ENCODE peak calls at places on chromosomes 4 and X, in five cellular contexts. One of them, this sample, is unnamed.

GRCh38 chr4:2361366-2362285 is 56.8 kb downstream of the ZFYVE28 start:
- DNase-seq in right lobe of liver: peak; percentile 28
- DNase-seq in AG09309: no peak
- DNase-seq in adrenal gland: no peak
- DNase-seq in WERI-Rb-1: peak; percentile 81
- DNase-seq in this sample: peak; percentile 71

GRCh38 chr4:15186826-15187225 is 184.5 kb downstream of the CPEB2 start:
- DNase-seq in right lobe of liver: no peak
- DNase-seq in AG09309: no peak
- DNase-seq in adrenal gland: no peak
- DNase-seq in WERI-Rb-1: no peak
- DNase-seq in this sample: no peak

GRCh38 chrX:69083785-69084184 is 81.5 kb downstream of the PJA1 start:
- DNase-seq in right lobe of liver: no peak
- DNase-seq in AG09309: no peak
- DNase-seq in adrenal gland: no peak
- DNase-seq in WERI-Rb-1: no peak
- DNase-seq in this sample: no peak

GRCh38 chr4:99945718-99946345 is 586 bp downstream of the DNAJB14 start:
- DNase-seq in right lobe of liver: no peak
- DNase-seq in AG09309: no peak
- DNase-seq in adrenal gland: no peak
- DNase-seq in WERI-Rb-1: no peak
- DNase-seq in this sample: peak; percentile 79

GRCh38 chrX:109281478-109282275 is 200.2 kb downstream of the GUCY2F start:
- DNase-seq in right lobe of liver: no peak
- DNase-seq in AG09309: no peak
- DNase-seq in adrenal gland: no peak
- DNase-seq in WERI-Rb-1: no peak
- DNase-seq in this sample: peak; percentile 8

GRCh38 chr4:151808120-151808529 is 47.3 kb upstream of the GATB start:
- DNase-seq in right lobe of liver: no peak
- DNase-seq in AG09309: peak; percentile 43
- DNase-seq in adrenal gland: no peak
- DNase-seq in WERI-Rb-1: no peak
- DNase-seq in this sample: no peak

GRCh38 chrX:54248309-54248708 is 65.3 kb upstream of the FAM120C start:
- DNase-seq in right lobe of liver: no peak
- DNase-seq in AG09309: peak; percentile 5
- DNase-seq in adrenal gland: no peak
- DNase-seq in WERI-Rb-1: no peak
- DNase-seq in this sample: no peak

GRCh38 chrX:16148896-16149295 is 18.4 kb upstream of the MAGEB17 start:
- DNase-seq in right lobe of liver: no peak
- DNase-seq in AG09309: no peak
- DNase-seq in adrenal gland: no peak
- DNase-seq in WERI-Rb-1: no peak
- DNase-seq in this sample: no peak

GRCh38 chr4:139247241-139247640 is 32.8 kb downstream of the MGARP start:
- DNase-seq in right lobe of liver: no peak
- DNase-seq in AG09309: no peak
- DNase-seq in adrenal gland: no peak
- DNase-seq in WERI-Rb-1: no peak
- DNase-seq in this sample: no peak

GRCh38 chrX:17192111-17192510 is 182.9 kb upstream of the NHS start:
- DNase-seq in right lobe of liver: no peak
- DNase-seq in AG09309: no peak
- DNase-seq in adrenal gland: no peak
- DNase-seq in WERI-Rb-1: no peak
- DNase-seq in this sample: no peak

GRCh38 chr4:38753021-38753806 is 29.6 kb downstream of the TLR10 start:
- DNase-seq in right lobe of liver: peak; percentile 57
- DNase-seq in AG09309: peak; percentile 96
- DNase-seq in adrenal gland: peak; percentile 27
- DNase-seq in WERI-Rb-1: no peak
- DNase-seq in this sample: peak; percentile 73

GRCh38 chr4:8171941-8172924 is 13.6 kb upstream of the ABLIM2 start:
- DNase-seq in right lobe of liver: no peak
- DNase-seq in AG09309: no peak
- DNase-seq in adrenal gland: no peak
- DNase-seq in WERI-Rb-1: no peak
- DNase-seq in this sample: no peak

GRCh38 chrX:150405006-150405405 is 41.9 kb downstream of the MAMLD1 start:
- DNase-seq in right lobe of liver: no peak
- DNase-seq in AG09309: no peak
- DNase-seq in adrenal gland: no peak
- DNase-seq in WERI-Rb-1: no peak
- DNase-seq in this sample: no peak

GRCh38 chr4:10184051-10184450 is 67.5 kb upstream of the WDR1 start:
- DNase-seq in right lobe of liver: no peak
- DNase-seq in AG09309: no peak
- DNase-seq in adrenal gland: no peak
- DNase-seq in WERI-Rb-1: no peak
- DNase-seq in this sample: no peak

GRCh38 chr4:24793219-24794005 is 2.0 kb upstream of the SOD3 start:
- DNase-seq in right lobe of liver: no peak
- DNase-seq in AG09309: no peak
- DNase-seq in adrenal gland: no peak
- DNase-seq in WERI-Rb-1: no peak
- DNase-seq in this sample: peak; percentile 60

GRCh38 chrX:13051529-13052172 is 7.2 kb upstream of the FAM9C start:
- DNase-seq in right lobe of liver: no peak
- DNase-seq in AG09309: no peak
- DNase-seq in adrenal gland: no peak
- DNase-seq in WERI-Rb-1: no peak
- DNase-seq in this sample: no peak

GRCh38 chrX:132490086-132490419 is 1.2 kb upstream of the MBNL3 start:
- DNase-seq in right lobe of liver: no peak
- DNase-seq in AG09309: no peak
- DNase-seq in adrenal gland: no peak
- DNase-seq in WERI-Rb-1: peak; percentile 9
- DNase-seq in this sample: peak; percentile 35

GRCh38 chr4:108590776-108591175 is 29.6 kb upstream of the RPL34 start:
- DNase-seq in right lobe of liver: no peak
- DNase-seq in AG09309: no peak
- DNase-seq in adrenal gland: no peak
- DNase-seq in WERI-Rb-1: no peak
- DNase-seq in this sample: no peak

GRCh38 chr4:5912614-5913019 is 19.7 kb upstream of the CRMP1 start:
- DNase-seq in right lobe of liver: no peak
- DNase-seq in AG09309: no peak
- DNase-seq in adrenal gland: no peak
- DNase-seq in WERI-Rb-1: no peak
- DNase-seq in this sample: no peak

GRCh38 chr4:7366180-7366957 is 68.4 kb downstream of the PSAPL1 start:
- DNase-seq in right lobe of liver: no peak
- DNase-seq in AG09309: no peak
- DNase-seq in adrenal gland: no peak
- DNase-seq in WERI-Rb-1: no peak
- DNase-seq in this sample: peak; percentile 70

GRCh38 chr4:82710202-82710929 is 88.2 kb downstream of the SCD5 start:
- DNase-seq in right lobe of liver: no peak
- DNase-seq in AG09309: no peak
- DNase-seq in adrenal gland: no peak
- DNase-seq in WERI-Rb-1: no peak
- DNase-seq in this sample: peak; percentile 36

GRCh38 chr4:151029537-151029936 is 14.5 kb upstream of the LRBA start:
- DNase-seq in right lobe of liver: no peak
- DNase-seq in AG09309: no peak
- DNase-seq in adrenal gland: no peak
- DNase-seq in WERI-Rb-1: no peak
- DNase-seq in this sample: no peak

GRCh38 chr4:54942735-54943134 is 182.7 kb downstream of the KDR start:
- DNase-seq in right lobe of liver: no peak
- DNase-seq in AG09309: no peak
- DNase-seq in adrenal gland: no peak
- DNase-seq in WERI-Rb-1: no peak
- DNase-seq in this sample: no peak

GRCh38 chr4:73099143-73099542 is 29.6 kb upstream of the COX18 start:
- DNase-seq in right lobe of liver: no peak
- DNase-seq in AG09309: no peak
- DNase-seq in adrenal gland: no peak
- DNase-seq in WERI-Rb-1: no peak
- DNase-seq in this sample: peak; percentile 7

GRCh38 chrX:42832764-42833549 is 55.0 kb upstream of the PPP1R2C start:
- DNase-seq in right lobe of liver: no peak
- DNase-seq in AG09309: no peak
- DNase-seq in adrenal gland: no peak
- DNase-seq in WERI-Rb-1: no peak
- DNase-seq in this sample: no peak

GRCh38 chr4:133150643-133151300 is 1.7 kb downstream of the PCDH10 start:
- DNase-seq in right lobe of liver: no peak
- DNase-seq in AG09309: no peak
- DNase-seq in adrenal gland: peak; percentile 21
- DNase-seq in WERI-Rb-1: peak; percentile 49
- DNase-seq in this sample: peak; percentile 58

GRCh38 chr4:55251352-55251751 is 94.7 kb upstream of the SRD5A3 start:
- DNase-seq in right lobe of liver: no peak
- DNase-seq in AG09309: no peak
- DNase-seq in adrenal gland: no peak
- DNase-seq in WERI-Rb-1: no peak
- DNase-seq in this sample: no peak

GRCh38 chr4:39732728-39733127 is 34.8 kb downstream of the UBE2K start:
- DNase-seq in right lobe of liver: no peak
- DNase-seq in AG09309: peak; percentile 40
- DNase-seq in adrenal gland: no peak
- DNase-seq in WERI-Rb-1: no peak
- DNase-seq in this sample: no peak

GRCh38 chr4:3285558-3286334 is 7.1 kb upstream of the RGS12 start:
- DNase-seq in right lobe of liver: no peak
- DNase-seq in AG09309: peak; percentile 49
- DNase-seq in adrenal gland: peak; percentile 19
- DNase-seq in WERI-Rb-1: no peak
- DNase-seq in this sample: peak; percentile 41

GRCh38 chr4:186701273-186701672 is 22.4 kb downstream of the FAT1 start:
- DNase-seq in right lobe of liver: no peak
- DNase-seq in AG09309: no peak
- DNase-seq in adrenal gland: no peak
- DNase-seq in WERI-Rb-1: no peak
- DNase-seq in this sample: peak; percentile 89

GRCh38 chr4:73679836-73680235 is 59.6 kb upstream of the RASSF6 start:
- DNase-seq in right lobe of liver: no peak
- DNase-seq in AG09309: peak; percentile 64
- DNase-seq in adrenal gland: no peak
- DNase-seq in WERI-Rb-1: no peak
- DNase-seq in this sample: no peak

GRCh38 chr4:128913228-128913627 is 103.7 kb downstream of the JADE1 start:
- DNase-seq in right lobe of liver: no peak
- DNase-seq in AG09309: no peak
- DNase-seq in adrenal gland: no peak
- DNase-seq in WERI-Rb-1: no peak
- DNase-seq in this sample: no peak

GRCh38 chr4:121192500-121192899 is 28.4 kb upstream of the TNIP3 start:
- DNase-seq in right lobe of liver: no peak
- DNase-seq in AG09309: no peak
- DNase-seq in adrenal gland: no peak
- DNase-seq in WERI-Rb-1: peak; percentile 13
- DNase-seq in this sample: no peak

GRCh38 chr4:68077301-68077700 is 52.4 kb downstream of the TMPRSS11F start:
- DNase-seq in right lobe of liver: no peak
- DNase-seq in AG09309: no peak
- DNase-seq in adrenal gland: no peak
- DNase-seq in WERI-Rb-1: no peak
- DNase-seq in this sample: no peak

GRCh38 chr4:100311181-100311580 is 120.9 kb upstream of the DDIT4L start:
- DNase-seq in right lobe of liver: no peak
- DNase-seq in AG09309: no peak
- DNase-seq in adrenal gland: no peak
- DNase-seq in WERI-Rb-1: peak; percentile 26
- DNase-seq in this sample: no peak

GRCh38 chr4:184822356-184822755 is 3.4 kb downstream of the ACSL1 start:
- DNase-seq in right lobe of liver: no peak
- DNase-seq in AG09309: no peak
- DNase-seq in adrenal gland: no peak
- DNase-seq in WERI-Rb-1: no peak
- DNase-seq in this sample: no peak
- H3K4me3 ChIP-seq in right lobe of liver: peak overlapping the region; percentile 83
- H3K4me3 ChIP-seq in AG09309: no peak overlapping the region
- H3K4me3 ChIP-seq in adrenal gland: no peak overlapping the region
- H3K4me3 ChIP-seq in WERI-Rb-1: no peak overlapping the region
- H3K4me3 ChIP-seq in this sample: no peak overlapping the region

GRCh38 chr4:148052448-148052847 is 320.6 kb downstream of the ARHGAP10 start:
- DNase-seq in right lobe of liver: no peak
- DNase-seq in AG09309: no peak
- DNase-seq in adrenal gland: no peak
- DNase-seq in WERI-Rb-1: no peak
- DNase-seq in this sample: no peak
- H3K4me3 ChIP-seq in right lobe of liver: no peak overlapping the region
- H3K4me3 ChIP-seq in AG09309: no peak overlapping the region
- H3K4me3 ChIP-seq in adrenal gland: no peak overlapping the region
- H3K4me3 ChIP-seq in WERI-Rb-1: no peak overlapping the region
- H3K4me3 ChIP-seq in this sample: no peak overlapping the region

GRCh38 chr4:144338148-144338547 is 197.6 kb upstream of the GYPA start:
- DNase-seq in right lobe of liver: no peak
- DNase-seq in AG09309: no peak
- DNase-seq in adrenal gland: no peak
- DNase-seq in WERI-Rb-1: no peak
- DNase-seq in this sample: no peak
- H3K4me3 ChIP-seq in right lobe of liver: no peak overlapping the region
- H3K4me3 ChIP-seq in AG09309: no peak overlapping the region
- H3K4me3 ChIP-seq in adrenal gland: no peak overlapping the region
- H3K4me3 ChIP-seq in WERI-Rb-1: no peak overlapping the region
- H3K4me3 ChIP-seq in this sample: no peak overlapping the region

DNA sequence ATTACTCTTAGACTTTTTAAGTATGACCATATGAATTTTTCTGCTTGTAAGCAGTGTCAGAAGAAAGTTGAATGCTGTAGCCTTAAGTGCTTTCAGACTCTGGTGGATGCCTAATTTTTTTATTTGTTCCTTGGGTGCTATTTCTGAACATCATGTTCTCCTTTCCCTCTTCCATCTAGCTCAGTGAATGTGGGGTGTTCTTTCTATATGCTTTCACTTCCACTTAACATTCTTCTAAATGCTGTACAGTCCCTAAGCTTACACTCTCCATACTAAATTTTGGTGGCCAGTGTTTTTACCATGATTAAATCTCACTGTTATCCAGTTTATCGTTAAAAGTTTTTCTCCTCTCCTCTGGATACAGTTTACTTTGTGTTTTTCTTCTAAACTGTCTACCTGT is 3.6 kb downstream of the DCK start:
- DNase-seq in right lobe of liver: no peak
- DNase-seq in AG09309: no peak
- DNase-seq in adrenal gland: no peak
- DNase-seq in WERI-Rb-1: no peak
- DNase-seq in this sample: no peak
- H3K4me3 ChIP-seq in right lobe of liver: no peak overlapping the region
- H3K4me3 ChIP-seq in AG09309: no peak overlapping the region
- H3K4me3 ChIP-seq in adrenal gland: no peak overlapping the region
- H3K4me3 ChIP-seq in WERI-Rb-1: no peak overlapping the region
- H3K4me3 ChIP-seq in this sample: no peak overlapping the region

GRCh38 chr4:140721088-140721421 is 35.1 kb downstream of the TBC1D9 start:
- DNase-seq in right lobe of liver: no peak
- DNase-seq in AG09309: no peak
- DNase-seq in adrenal gland: no peak
- DNase-seq in WERI-Rb-1: no peak
- DNase-seq in this sample: no peak
- H3K4me3 ChIP-seq in right lobe of liver: no peak overlapping the region
- H3K4me3 ChIP-seq in AG09309: no peak overlapping the region
- H3K4me3 ChIP-seq in adrenal gland: no peak overlapping the region
- H3K4me3 ChIP-seq in WERI-Rb-1: no peak overlapping the region
- H3K4me3 ChIP-seq in this sample: no peak overlapping the region

GRCh38 chrX:134174273-134174660 is 62.7 kb upstream of the CCDC160 start:
- DNase-seq in right lobe of liver: no peak
- DNase-seq in AG09309: no peak
- DNase-seq in adrenal gland: no peak
- DNase-seq in WERI-Rb-1: no peak
- DNase-seq in this sample: peak; percentile 49
- H3K4me3 ChIP-seq in right lobe of liver: no peak overlapping the region
- H3K4me3 ChIP-seq in AG09309: no peak overlapping the region
- H3K4me3 ChIP-seq in adrenal gland: no peak overlapping the region
- H3K4me3 ChIP-seq in WERI-Rb-1: no peak overlapping the region
- H3K4me3 ChIP-seq in this sample: peak overlapping the region; percentile 88